ENCODE peak calls at places on chromosomes 13 and 19, in five cellular contexts. W is psoas muscle, I is bronchial epithelial cell, L is brain microvascular endothelial cell, J is PC-3. Q is an unnamed sample.
A peak's percentile ranks its signal among the peaks of the same experiment; 100 is the strongest.

GRCh38 chr13:36533806-36534205 is 101.5 kb downstream of the CCNA1 start:
- DNase-seq in W (no peak), I (peak; percentile 95), L (no peak), J (peak; percentile 78), Q (no peak)

GRCh38 chr13:86945596-86945995 is 725.6 kb upstream of the SLITRK5 start:
- DNase-seq in W (no peak), I (no peak), L (no peak), J (no peak), Q (no peak)

GRCh38 chr19:16260160-16260793 is 62.6 kb downstream of the AP1M1 start:
- DNase-seq in W (peak; percentile 17), I (no peak), L (no peak), J (no peak), Q (no peak)

GRCh38 chr13:47166341-47166740 is 269.5 kb upstream of the HTR2A start:
- DNase-seq in W (no peak), I (no peak), L (no peak), J (no peak), Q (no peak)

GRCh38 chr13:53012707-53013106 is 15.9 kb upstream of the OLFM4 start:
- DNase-seq in W (no peak), I (no peak), L (no peak), J (no peak), Q (no peak)

GRCh38 chr13:73131247-73131646 is 72.4 kb downstream of the KLF5 start:
- DNase-seq in W (no peak), I (no peak), L (no peak), J (no peak), Q (no peak)

GRCh38 chr13:46901721-46902120 is 4.9 kb upstream of the HTR2A start:
- DNase-seq in W (no peak), I (no peak), L (no peak), J (no peak), Q (no peak)

GRCh38 chr13:36858285-36858684 is 39.3 kb downstream of the RFXAP start:
- DNase-seq in W (no peak), I (peak; percentile 61), L (no peak), J (peak; percentile 73), Q (no peak)

GRCh38 chr13:110322828-110323171 is 15.7 kb downstream of the COL4A2 start:
- DNase-seq in W (no peak), I (no peak), L (no peak), J (no peak), Q (no peak)

GRCh38 chr19:50205681-50206138 is 2.3 kb downstream of the MYH14 start:
- DNase-seq in W (no peak), I (no peak), L (no peak), J (no peak), Q (no peak)

GRCh38 chr19:45778010-45778671 is 4.1 kb downstream of the DMPK start:
- DNase-seq in W (no peak), I (no peak), L (no peak), J (no peak), Q (no peak)

GRCh38 chr19:8302357-8302691 is 5.8 kb downstream of the CD320 start:
- DNase-seq in W (peak; percentile 71), I (no peak), L (no peak), J (no peak), Q (no peak)

GRCh38 chr19:35347171-35347929 is at the start of gene FFAR1:
- DNase-seq in W (no peak), I (no peak), L (no peak), J (no peak), Q (no peak)

GRCh38 chr19:4172861-4173473 is 9.4 kb downstream of the SIRT6 start:
- DNase-seq in W (peak; percentile 82), I (no peak), L (peak; percentile 7), J (peak; percentile 24), Q (no peak)

GRCh38 chr13:33872005-33872351 is 54.0 kb downstream of the RFC3 start:
- DNase-seq in W (no peak), I (no peak), L (no peak), J (no peak), Q (no peak)

GRCh38 chr19:41937976-41938375 is 9.7 kb upstream of the ERFL start:
- DNase-seq in W (no peak), I (no peak), L (no peak), J (no peak), Q (no peak)

GRCh38 chr13:76474356-76474755 is 411.8 kb downstream of the KCTD12 start:
- DNase-seq in W (no peak), I (no peak), L (no peak), J (no peak), Q (no peak)

GRCh38 chr13:102974574-102975195 is 91.5 kb downstream of the SLC10A2 start:
- DNase-seq in W (no peak), I (no peak), L (no peak), J (peak; percentile 2), Q (no peak)

GRCh38 chr19:37763488-37763887 is 15.9 kb downstream of the ZNF573 start:
- DNase-seq in W (no peak), I (peak; percentile 86), L (no peak), J (peak; percentile 35), Q (no peak)

GRCh38 chr19:55581145-55581827 is 638 bp upstream of the ZNF579 start:
- DNase-seq in W (no peak), I (no peak), L (no peak), J (peak; percentile 45), Q (no peak)

GRCh38 chr19:12873891-12874745 is 7.1 kb downstream of the DNASE2 start:
- DNase-seq in W (no peak), I (no peak), L (no peak), J (no peak), Q (no peak)

GRCh38 chr19:12872255-12872654 is 9.0 kb downstream of the DNASE2 start:
- DNase-seq in W (no peak), I (no peak), L (no peak), J (peak; percentile 25), Q (no peak)

GRCh38 chr19:12871681-12872080 is 9.6 kb downstream of the DNASE2 start:
- DNase-seq in W (no peak), I (no peak), L (no peak), J (no peak), Q (no peak)

GRCh38 chr19:12875086-12875485 is 6.2 kb downstream of the DNASE2 start:
- DNase-seq in W (no peak), I (no peak), L (no peak), J (no peak), Q (no peak)

GRCh38 chr19:12872941-12873890 is 8.0 kb downstream of the DNASE2 start:
- DNase-seq in W (peak; percentile 72), I (peak; percentile 62), L (peak; percentile 52), J (peak; percentile 91), Q (peak; percentile 47)
- H3K4me3 ChIP-seq in W (peak overlapping the region; percentile 45), I (peak overlapping the region; percentile 15), L (peak overlapping the region; percentile 5), J (peak overlapping the region; percentile 52), Q (peak overlapping the region; percentile 24)

DNA sequence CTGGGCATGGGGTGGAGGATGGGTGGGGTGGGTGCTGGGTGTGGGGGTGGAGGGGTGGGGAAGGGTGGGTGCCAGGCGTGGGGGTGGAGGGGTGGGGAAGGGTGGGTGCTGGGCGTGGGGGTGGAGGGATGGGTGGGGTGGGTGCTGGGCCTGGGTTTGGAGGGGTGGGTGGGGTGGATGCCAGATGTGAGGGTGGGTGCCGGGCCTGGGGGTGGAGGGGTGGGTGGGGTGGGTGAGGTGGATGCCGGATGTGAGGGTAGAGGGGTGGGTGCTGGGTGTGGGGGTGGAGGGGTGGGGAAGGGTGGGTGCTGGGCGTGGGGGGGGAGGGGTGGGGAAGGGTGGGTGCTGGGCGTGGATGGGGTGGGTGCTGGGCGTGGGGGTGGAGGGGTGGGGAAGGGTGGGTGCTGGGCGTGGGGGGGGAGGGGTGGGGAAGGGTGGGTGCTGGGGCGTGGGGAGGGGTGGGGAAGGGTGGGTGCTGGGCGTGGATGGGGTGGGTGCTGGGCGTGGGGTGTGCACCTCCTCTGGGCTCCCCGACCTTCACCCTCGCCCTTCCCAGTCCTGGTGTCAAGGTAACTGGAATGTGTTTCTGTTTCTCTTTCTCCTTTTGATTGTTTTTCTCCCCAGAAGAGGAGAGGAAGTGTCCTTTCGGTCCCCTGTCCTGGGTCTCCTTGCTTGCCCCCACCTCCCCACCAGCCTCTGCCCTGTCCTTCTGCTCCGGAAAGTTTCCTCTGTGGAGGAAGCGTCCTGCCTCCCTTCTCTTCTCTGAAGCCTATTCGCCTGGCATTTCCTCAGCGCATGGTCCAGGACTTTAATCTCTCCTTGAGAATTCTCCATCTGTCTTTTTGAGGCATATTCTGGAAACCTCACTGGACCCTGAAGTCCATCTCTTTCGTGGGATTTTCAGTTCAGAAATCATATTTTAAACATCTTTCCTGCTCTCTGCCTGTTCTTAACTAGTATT is 22.9 kb upstream of the CFAP97D2 start:
- DNase-seq in W (no peak), I (no peak), L (no peak), J (no peak), Q (no peak)
- H3K36me3 ChIP-seq in W (no peaks in the 10 kb centered on the region), I (no peaks in the 10 kb centered on the region), L (no peaks in the 10 kb centered on the region), J (no peaks in the 10 kb centered on the region), Q (no peaks in the 10 kb centered on the region)

DNA sequence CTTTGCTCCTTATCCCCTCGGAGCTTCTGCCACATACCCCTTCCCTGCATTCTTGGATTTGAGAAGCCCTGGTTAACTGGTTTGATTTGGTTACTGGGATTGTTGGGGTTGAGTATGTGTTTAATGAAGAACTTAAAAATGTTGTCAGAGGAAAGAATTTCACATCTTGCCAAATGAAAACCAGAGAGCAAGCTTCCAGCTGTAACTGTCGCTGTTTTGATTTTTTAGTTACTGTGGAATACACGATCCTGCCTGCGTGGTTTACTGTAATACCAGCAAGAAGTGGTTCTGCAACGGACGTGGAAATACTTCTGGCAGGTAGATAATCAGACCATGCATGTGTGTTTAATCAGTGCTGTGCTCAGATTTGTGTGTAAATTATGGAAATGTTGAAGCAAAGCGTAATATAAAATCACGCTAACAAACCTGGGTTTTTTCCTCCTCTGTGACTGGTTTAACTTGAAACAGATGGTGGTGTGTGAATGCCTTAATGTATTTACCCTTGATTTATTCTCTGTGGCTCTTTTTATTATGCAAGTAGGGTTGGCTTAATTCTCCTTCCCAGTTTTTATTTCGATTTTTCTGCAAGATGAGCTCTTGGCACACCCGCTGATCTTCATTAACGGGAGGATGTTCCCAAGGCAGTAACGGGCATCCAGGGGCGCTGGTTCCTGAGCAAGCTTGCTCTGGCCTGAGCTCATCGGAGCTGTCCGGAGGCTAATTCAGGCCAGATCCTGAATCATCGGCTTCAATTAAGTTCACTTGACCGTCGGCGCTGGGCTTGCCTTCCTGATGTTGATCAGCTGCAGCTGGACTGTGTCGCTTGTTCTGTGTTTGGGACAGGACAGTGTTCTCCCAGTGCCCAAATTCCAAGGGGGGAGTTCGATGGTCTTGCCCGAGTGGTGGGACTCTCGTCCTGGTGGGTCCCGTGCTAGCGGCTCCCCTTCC is 16.0 kb downstream of the UPF1 start:
- DNase-seq in W (no peak), I (no peak), L (no peak), J (no peak), Q (no peak)
- TF ChIP-seq CTCF in W (no peak), I (no peak), L (no peak), J (peak; percentile 44), Q (no peak)

GRCh38 chr19:54549224-54549623 is 24.4 kb upstream of the LILRA2 start:
- DNase-seq in W (no peak), I (no peak), L (no peak), J (no peak), Q (no peak)

GRCh38 chr19:54551950-54552912 is 21.4 kb upstream of the LILRA2 start:
- DNase-seq in W (peak; percentile 60), I (no peak), L (no peak), J (no peak), Q (no peak)

GRCh38 chr19:54548806-54549205 is 24.8 kb upstream of the LILRA2 start:
- DNase-seq in W (no peak), I (no peak), L (no peak), J (no peak), Q (no peak)

GRCh38 chr19:54552913-54553310 is 20.7 kb upstream of the LILRA2 start:
- DNase-seq in W (no peak), I (no peak), L (no peak), J (no peak), Q (no peak)

DNA sequence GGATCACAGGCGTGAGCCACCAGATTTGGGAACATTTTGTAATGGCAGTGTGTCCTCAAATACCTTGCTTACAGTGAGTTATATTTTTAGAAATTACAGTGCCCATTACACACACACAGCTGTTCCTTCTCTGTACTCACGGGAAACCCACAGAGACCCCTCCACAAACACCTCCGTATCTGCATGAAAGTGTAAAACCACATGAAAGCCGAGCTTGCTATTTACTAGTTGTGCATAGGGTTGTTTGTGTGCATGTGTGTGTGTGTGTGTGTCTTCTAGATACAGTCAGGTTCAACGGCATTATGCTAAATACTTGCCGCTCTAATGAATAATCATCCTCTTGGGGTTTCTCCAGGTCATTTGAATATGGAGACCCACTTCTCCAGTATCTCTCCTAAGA is 22.3 kb upstream of the LILRA2 start:
- DNase-seq in W (no peak), I (no peak), L (no peak), J (no peak), Q (no peak)
- H3K4me3 ChIP-seq in W (no peak overlapping the region), I (no peak overlapping the region), L (no peak overlapping the region), J (no peak overlapping the region), Q (no peak overlapping the region)